ENCODE peak calls at places on chromosome 15, in four cellular contexts. I is activated naive CD4-positive, alpha-beta T cell treated with anti-CD3 and anti-CD28 coated beads, Interleukin-2, amount 10 ng/mL, durations not matched to agents 7 days and 5 days; K is NCI-H1092; Z is psoas muscle. V is an unnamed sample.
A peak's percentile ranks its signal among the peaks of the same experiment; 100 is the strongest.

GRCh38 chr15:48925714-48926223 is 38.0 kb downstream of the SHC4 start:
- DNase-seq in I (no peak), K (no peak), Z (no peak), V (no peak)

GRCh38 chr15:80706161-80706560 is 11.1 kb downstream of the ABHD17C start:
- DNase-seq in I (no peak), K (no peak), Z (no peak), V (no peak)

GRCh38 chr15:49627407-49627877 is 6.6 kb downstream of the DTWD1 start:
- DNase-seq in I (no peak), K (no peak), Z (no peak), V (no peak)

GRCh38 chr15:38076806-38077205 is 142.4 kb downstream of the TMCO5A start:
- DNase-seq in I (no peak), K (no peak), Z (peak; percentile 25), V (no peak)

GRCh38 chr15:50321680-50322079 is 33.3 kb downstream of the GABPB1 start:
- DNase-seq in I (no peak), K (no peak), Z (no peak), V (no peak)

GRCh38 chr15:62914461-62915079 is 128.0 kb upstream of the TPM1 start:
- DNase-seq in I (no peak), K (no peak), Z (no peak), V (no peak)

GRCh38 chr15:51185213-51185619 is 90.5 kb upstream of the TNFAIP8L3 start:
- DNase-seq in I (no peak), K (no peak), Z (no peak), V (no peak)

GRCh38 chr15:30885814-30886213 is 17.9 kb upstream of the FAN1 start:
- DNase-seq in I (peak; percentile 41), K (no peak), Z (no peak), V (no peak)

GRCh38 chr15:76065793-76066192 is 6.0 kb downstream of the TMEM266 start:
- DNase-seq in I (no peak), K (no peak), Z (no peak), V (no peak)

GRCh38 chr15:33068007-33068441 is 126.5 kb downstream of the FMN1 start:
- DNase-seq in I (no peak), K (no peak), Z (peak; percentile 50), V (no peak)

GRCh38 chr15:67137951-67138935 is 72.8 kb downstream of the SMAD3 start:
- DNase-seq in I (no peak), K (no peak), Z (no peak), V (no peak)

V was measured in type B pancreatic cell.